ENCODE peak calls at places on chromosome 12, in four cellular contexts. W, D, E and L are unnamed samples.

GRCh38 chr12:113227169-113227568 is 5.9 kb downstream of the TPCN1 start:
- DNase-seq in W (no peak), D (no peak), E (no peak), L (no peak)

GRCh38 chr12:24795699-24796385 is 153.1 kb downstream of the BCAT1 start:
- DNase-seq in W (no peak), D (no peak), E (no peak), L (no peak)

GRCh38 chr12:68831751-68832503 is 23.9 kb downstream of the MDM2 start:
- DNase-seq in W (no peak), D (no peak), E (no peak), L (no peak)

GRCh38 chr12:6199531-6200265 is 502 bp upstream of the CD9 start:
- DNase-seq in W (peak; percentile 76), D (no peak), E (no peak), L (no peak)

GRCh38 chr12:25496098-25496587 is 56.9 kb downstream of the LMNTD1 start:
- DNase-seq in W (no peak), D (no peak), E (no peak), L (no peak)

GRCh38 chr12:8780389-8780788 is 42.0 kb upstream of the A2ML1 start:
- DNase-seq in W (no peak), D (no peak), E (no peak), L (no peak)

GRCh38 chr12:90593596-90594290 is 361.2 kb downstream of the CCER1 start:
- DNase-seq in W (no peak), D (no peak), E (no peak), L (no peak)

GRCh38 chr12:69097619-69098368 is 141.6 kb upstream of the CPSF6 start:
- DNase-seq in W (no peak), D (no peak), E (no peak), L (no peak)

GRCh38 chr12:70948236-70948975 is 27.9 kb upstream of the PTPRR start:
- DNase-seq in W (no peak), D (no peak), E (no peak), L (no peak)

GRCh38 chr12:44618960-44619359 is 257.2 kb downstream of the NELL2 start:
- DNase-seq in W (no peak), D (no peak), E (no peak), L (no peak)

GRCh38 chr12:17588968-17589367 is 501.0 kb downstream of the RERGL start:
- DNase-seq in W (no peak), D (no peak), E (no peak), L (no peak)

GRCh38 chr12:93518725-93519124 is 51.4 kb downstream of the MRPL42 start:
- DNase-seq in W (no peak), D (no peak), E (no peak), L (no peak)

GRCh38 chr12:76384560-76384959 is 36.3 kb upstream of the BBS10 start:
- DNase-seq in W (no peak), D (no peak), E (no peak), L (no peak)

GRCh38 chr12:116759783-116760581 is 21.9 kb downstream of the RNFT2 start:
- DNase-seq in W (peak; percentile 20), D (no peak), E (no peak), L (no peak)

GRCh38 chr12:80469681-80470080 is 25.6 kb downstream of the PTPRQ start:
- DNase-seq in W (no peak), D (no peak), E (no peak), L (no peak)

GRCh38 chr12:19739195-19739776 is 300.0 kb downstream of the AEBP2 start:
- DNase-seq in W (peak; percentile 16), D (no peak), E (no peak), L (no peak)

GRCh38 chr12:113252494-113252893 is 31.2 kb downstream of the TPCN1 start:
- DNase-seq in W (no peak), D (no peak), E (no peak), L (no peak)

GRCh38 chr12:104966677-104967076 is 8.6 kb upstream of the SLC41A2 start:
- DNase-seq in W (no peak), D (no peak), E (no peak), L (no peak)

GRCh38 chr12:132218915-132219314 is 74.7 kb downstream of the NOC4L start:
- DNase-seq in W (no peak), D (no peak), E (no peak), L (no peak)

GRCh38 chr12:19833775-19834501 is 394.6 kb downstream of the AEBP2 start:
- DNase-seq in W (no peak), D (no peak), E (no peak), L (no peak)

GRCh38 chr12:125340791-125341190 is 275.6 kb downstream of the AACS start:
- DNase-seq in W (peak; percentile 39), D (no peak), E (no peak), L (no peak)

DNA sequence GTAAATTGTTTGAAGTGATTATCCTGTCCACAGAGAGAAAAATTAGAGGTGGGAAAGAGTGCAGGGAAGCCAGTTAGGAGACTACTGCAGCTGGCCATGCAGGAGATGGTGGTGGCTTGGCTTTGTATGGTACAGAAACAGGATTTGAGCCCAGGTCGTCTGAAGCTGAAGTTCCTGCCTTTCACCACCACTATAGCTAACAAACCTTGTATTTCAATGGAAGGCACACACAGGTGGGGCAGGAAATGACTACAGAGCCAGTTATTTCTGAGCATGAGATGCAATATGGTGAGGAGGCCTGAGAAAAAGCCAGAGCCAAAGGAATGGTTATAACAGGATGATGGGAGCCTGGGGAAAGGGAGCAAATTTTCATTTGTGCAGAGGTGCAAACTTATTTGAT is 103.9 kb downstream of the BTG1 start:
- DNase-seq in W (no peak), D (no peak), E (no peak), L (no peak)
- TF ChIP-seq CTCF in W (no peak), D (no peak), E (no peak), L (no peak)

GRCh38 chr12:39937119-39937518 is 168.8 kb downstream of the SLC2A13 start:
- DNase-seq in W (no peak), D (no peak), E (no peak), L (no peak)
- TF ChIP-seq EP300 in W (no peak), D (no peak), E (no peak), L (no peak)

DNA sequence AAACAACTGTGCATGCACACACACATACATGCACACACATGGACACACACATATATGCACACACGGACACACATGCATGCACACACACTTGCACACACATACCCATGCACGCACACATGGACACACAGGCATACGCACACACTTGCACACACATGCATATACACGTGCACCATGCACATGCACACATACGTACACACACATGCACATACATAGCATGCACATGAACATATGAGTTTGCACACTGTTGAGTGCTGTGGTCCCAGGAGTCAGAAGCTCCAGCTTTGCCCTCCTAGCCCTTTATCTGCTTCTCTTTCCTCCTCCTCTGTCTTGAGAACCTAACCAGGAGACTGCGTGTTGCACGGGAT is 3.7 kb upstream of the LRTM2 start:
- DNase-seq in W (no peak), D (no peak), E (no peak), L (no peak)
- H3K27me3 ChIP-seq in W (peaks cover 32% of the 10 kb centered on the region), D (peaks cover 8% of the 10 kb centered on the region), E (peaks cover 28% of the 10 kb centered on the region), L (peaks cover 48% of the 10 kb centered on the region)

DNA sequence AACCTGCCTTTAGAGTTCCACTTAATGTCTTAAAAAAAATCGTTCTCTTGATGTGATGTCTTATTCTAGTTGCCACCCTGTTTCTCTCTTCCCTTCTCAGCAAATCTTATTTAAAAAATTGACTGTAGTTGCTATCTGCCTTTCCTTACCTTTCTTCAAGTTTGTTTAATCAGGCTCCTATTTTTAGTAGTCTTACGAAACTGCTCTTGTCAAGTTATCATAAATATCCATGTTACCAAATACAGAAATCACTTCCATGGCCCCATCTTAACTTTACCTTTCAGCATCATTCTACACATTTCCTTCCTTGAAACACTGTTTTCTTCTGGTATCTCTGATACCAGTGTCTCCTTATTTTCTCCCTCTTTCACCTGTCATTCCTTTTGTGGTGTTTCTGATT is 227.3 kb downstream of the ERC1 start:
- DNase-seq in W (no peak), D (no peak), E (no peak), L (no peak)
- TF ChIP-seq CTCF in W (no peak), D (no peak), E (no peak), L (no peak)

GRCh38 chr12:28343687-28344086 is 153.4 kb downstream of the CCDC91 start:
- DNase-seq in W (no peak), D (no peak), E (no peak), L (no peak)

DNA sequence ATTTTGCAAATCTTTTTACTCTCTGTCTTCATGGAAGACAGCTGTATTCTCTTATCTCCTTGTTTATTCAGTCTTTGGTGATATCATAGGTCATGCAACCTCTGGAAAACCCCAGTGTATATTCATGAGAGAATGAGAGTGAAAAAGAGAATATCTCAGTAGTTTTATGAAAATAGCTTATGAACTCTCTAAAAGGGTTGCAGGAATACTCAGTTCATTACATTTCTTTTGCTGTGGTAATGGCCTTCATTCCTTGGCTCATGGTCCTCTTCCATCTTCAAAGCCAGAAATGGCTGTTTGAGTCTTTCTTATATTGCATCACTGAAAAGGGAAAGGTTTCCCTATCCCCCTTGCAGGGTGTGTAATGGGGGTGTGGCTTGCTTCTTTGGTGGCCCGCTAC is 150.0 kb downstream of the CCDC91 start:
- DNase-seq in W (no peak), D (no peak), E (no peak), L (no peak)
- TF ChIP-seq EP300 in W (no peak), D (no peak), E (no peak), L (no peak)

DNA sequence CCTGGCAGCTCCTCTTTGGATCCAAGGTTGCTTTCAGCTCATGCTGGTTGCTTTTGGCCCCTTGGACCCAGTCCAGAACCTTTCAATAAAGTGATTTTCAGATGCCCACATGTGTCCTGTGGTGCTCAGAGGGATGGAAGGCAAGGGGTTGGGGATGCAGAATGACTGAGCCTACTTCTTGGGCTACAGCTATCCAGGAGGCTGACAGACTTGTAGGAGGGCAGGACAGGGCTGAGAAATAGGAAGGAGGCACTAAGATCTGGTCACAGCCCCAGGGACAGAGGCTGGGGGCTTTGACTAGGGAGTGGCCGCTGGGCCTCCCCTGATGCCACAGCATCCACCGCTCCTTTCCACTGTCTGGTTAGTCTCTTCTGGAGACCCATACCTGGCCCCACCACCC is 1.2 kb upstream of the HOXC11 start:
- DNase-seq in W (no peak), D (no peak), E (no peak), L (no peak)
- H3K27me3 ChIP-seq in W (peaks cover 100% of the 10 kb centered on the region), D (peaks cover 59% of the 10 kb centered on the region), E (peaks cover 100% of the 10 kb centered on the region), L (peaks cover 82% of the 10 kb centered on the region)

DNA sequence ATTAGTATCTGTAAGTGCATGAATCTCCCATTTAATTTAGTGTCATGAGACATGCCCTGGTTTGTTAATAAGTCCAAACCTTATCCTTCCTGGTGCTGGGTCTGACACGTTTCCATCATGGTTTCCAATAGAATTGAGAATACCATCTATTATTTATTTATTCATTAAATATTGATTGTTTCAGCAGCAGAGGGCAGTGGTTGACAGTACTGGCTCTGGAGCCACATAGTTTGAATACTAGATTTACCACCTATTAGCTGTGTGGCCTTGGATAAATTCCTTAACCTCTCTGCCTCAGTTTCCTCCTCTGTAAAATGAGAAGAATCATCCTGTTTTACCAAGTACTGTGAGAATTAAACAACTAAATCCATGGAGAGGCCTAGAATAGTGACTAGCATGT is 941 bp upstream of the STAB2 start:
- DNase-seq in W (no peak), D (no peak), E (no peak), L (no peak)
- TF ChIP-seq CTCF in W (no peak), D (no peak), E (no peak), L (no peak)